ENCODE peak calls at places on chromosomes 7 and 10, in four cellular contexts. One of them, this sample, is unnamed.

GRCh38 chr10:267705-268104 is 132.4 kb downstream of the ZMYND11 start:
- DNase-seq in NCI-H748 treated with DMSO at 0.1 percent for 48 hours: no peak
- DNase-seq in HFF-Myc: no peak
- DNase-seq in AG08395: no peak
- DNase-seq in this sample: no peak

GRCh38 chr10:10644317-10645111 is 373.2 kb upstream of the CELF2 start:
- DNase-seq in NCI-H748 treated with DMSO at 0.1 percent for 48 hours: no peak
- DNase-seq in HFF-Myc: no peak
- DNase-seq in AG08395: peak
- DNase-seq in this sample: peak

GRCh38 chr7:92625617-92626016 is 35.4 kb upstream of the FAM133B start:
- DNase-seq in NCI-H748 treated with DMSO at 0.1 percent for 48 hours: no peak
- DNase-seq in HFF-Myc: no peak
- DNase-seq in AG08395: no peak
- DNase-seq in this sample: no peak

GRCh38 chr7:2477447-2478386 is 1.5 kb upstream of the GRIFIN start:
- DNase-seq in NCI-H748 treated with DMSO at 0.1 percent for 48 hours: no peak
- DNase-seq in HFF-Myc: no peak
- DNase-seq in AG08395: peak
- DNase-seq in this sample: no peak

GRCh38 chr7:151839511-151839921 is 37.4 kb downstream of the PRKAG2 start:
- DNase-seq in NCI-H748 treated with DMSO at 0.1 percent for 48 hours: no peak
- DNase-seq in HFF-Myc: no peak
- DNase-seq in AG08395: no peak
- DNase-seq in this sample: no peak

GRCh38 chr7:143931739-143932138 is 3.3 kb upstream of the OR2F2 start:
- DNase-seq in NCI-H748 treated with DMSO at 0.1 percent for 48 hours: no peak
- DNase-seq in HFF-Myc: no peak
- DNase-seq in AG08395: peak
- DNase-seq in this sample: no peak

GRCh38 chr10:125102216-125102615 is 58.1 kb downstream of the CTBP2 start:
- DNase-seq in NCI-H748 treated with DMSO at 0.1 percent for 48 hours: no peak
- DNase-seq in HFF-Myc: no peak
- DNase-seq in AG08395: peak
- DNase-seq in this sample: no peak

GRCh38 chr7:131692131-131692960 is 135.9 kb upstream of the PODXL start:
- DNase-seq in NCI-H748 treated with DMSO at 0.1 percent for 48 hours: peak
- DNase-seq in HFF-Myc: peak
- DNase-seq in AG08395: peak
- DNase-seq in this sample: no peak

GRCh38 chr10:104028823-104029527 is 56.7 kb downstream of the COL17A1 start:
- DNase-seq in NCI-H748 treated with DMSO at 0.1 percent for 48 hours: no peak
- DNase-seq in HFF-Myc: no peak
- DNase-seq in AG08395: no peak
- DNase-seq in this sample: no peak

GRCh38 chr10:69181433-69181832 is 1.4 kb downstream of the SUPV3L1 start:
- DNase-seq in NCI-H748 treated with DMSO at 0.1 percent for 48 hours: no peak
- DNase-seq in HFF-Myc: no peak
- DNase-seq in AG08395: no peak
- DNase-seq in this sample: no peak

GRCh38 chr10:79321951-79322350 is 25.3 kb upstream of the PPIF start:
- DNase-seq in NCI-H748 treated with DMSO at 0.1 percent for 48 hours: no peak
- DNase-seq in HFF-Myc: no peak
- DNase-seq in AG08395: no peak
- DNase-seq in this sample: no peak

GRCh38 chr7:64849924-64850499 is 53.1 kb upstream of the ZNF273 start:
- DNase-seq in NCI-H748 treated with DMSO at 0.1 percent for 48 hours: no peak
- DNase-seq in HFF-Myc: no peak
- DNase-seq in AG08395: no peak
- DNase-seq in this sample: no peak